ENCODE peak calls at places on chromosomes 16 and 17, in seven cellular contexts. W, B, I, Q, Z, D and O are unnamed samples.
A peak's percentile ranks its signal among the peaks of the same experiment; 100 is the strongest.

GRCh38 chr17:46770818-46771600 is 47.5 kb downstream of the WNT3 start:
- DNase-seq in W (no peak), Q (no peak), I (no peak), Z (peak; percentile 79), B (no peak), D (no peak), O (no peak)

GRCh38 chr16:57284206-57284951 is at the start of gene PLLP:
- DNase-seq in Z (peak; percentile 83), W (no peak), D (no peak), B (no peak), I (no peak), Q (no peak), O (no peak)

GRCh38 chr17:32529604-32530003 is 42.8 kb downstream of the CDK5R1 start:
- DNase-seq in D (no peak), W (no peak), Q (no peak), B (no peak), I (no peak), Z (no peak), O (no peak)

GRCh38 chr17:74442670-74443515 is 11.0 kb downstream of the GPRC5C start:
- DNase-seq in B (no peak), Z (peak; percentile 78), I (peak; percentile 83), W (no peak), D (peak; percentile 79), Q (peak; percentile 90), O (no peak)

GRCh38 chr16:56600398-56600999 is 7.9 kb upstream of the MT2A start:
- DNase-seq in Z (peak; percentile 49), B (no peak), Q (no peak), W (no peak), I (no peak), D (peak; percentile 33), O (no peak)

GRCh38 chr17:2191785-2192184 is 111.8 kb downstream of the SMG6 start:
- DNase-seq in W (no peak), I (no peak), B (no peak), D (no peak), Q (no peak), Z (no peak), O (no peak)

GRCh38 chr16:13083687-13084086 is 182.3 kb downstream of the SHISA9 start:
- DNase-seq in I (no peak), D (no peak), W (no peak), Z (no peak), Q (no peak), B (no peak), O (no peak)

GRCh38 chr17:39607851-39608130 is at the start of gene NEUROD2:
- DNase-seq in W (no peak), I (no peak), D (no peak), Q (no peak), Z (no peak), B (no peak), O (no peak)

GRCh38 chr16:1202274-1202673 is 22.8 kb downstream of the TPSG1 start:
- DNase-seq in W (no peak), B (no peak), Z (no peak), Q (no peak), I (no peak), D (no peak), O (no peak)

GRCh38 chr17:35849469-35850348 is 19.0 kb downstream of the HEATR9 start:
- DNase-seq in D (peak; percentile 32), I (peak; percentile 40), B (no peak), W (peak; percentile 4), Z (peak; percentile 30), Q (no peak), O (peak; percentile 49)

GRCh38 chr17:76005263-76006149 is 4.9 kb downstream of the CDK3 start:
- DNase-seq in D (peak; percentile 77), B (peak; percentile 89), Q (peak; percentile 80), W (no peak), I (peak; percentile 85), Z (peak; percentile 86), O (no peak)

GRCh38 chr16:50314665-50315064 is 48.3 kb downstream of the ADCY7 start:
- DNase-seq in I (no peak), W (no peak), Q (no peak), B (no peak), Z (no peak), D (peak; percentile 4), O (no peak)

GRCh38 chr16:52069866-52070265 is 477.1 kb downstream of the TOX3 start:
- DNase-seq in D (no peak), W (no peak), Q (no peak), I (no peak), Z (no peak), B (no peak), O (no peak)

DNA sequence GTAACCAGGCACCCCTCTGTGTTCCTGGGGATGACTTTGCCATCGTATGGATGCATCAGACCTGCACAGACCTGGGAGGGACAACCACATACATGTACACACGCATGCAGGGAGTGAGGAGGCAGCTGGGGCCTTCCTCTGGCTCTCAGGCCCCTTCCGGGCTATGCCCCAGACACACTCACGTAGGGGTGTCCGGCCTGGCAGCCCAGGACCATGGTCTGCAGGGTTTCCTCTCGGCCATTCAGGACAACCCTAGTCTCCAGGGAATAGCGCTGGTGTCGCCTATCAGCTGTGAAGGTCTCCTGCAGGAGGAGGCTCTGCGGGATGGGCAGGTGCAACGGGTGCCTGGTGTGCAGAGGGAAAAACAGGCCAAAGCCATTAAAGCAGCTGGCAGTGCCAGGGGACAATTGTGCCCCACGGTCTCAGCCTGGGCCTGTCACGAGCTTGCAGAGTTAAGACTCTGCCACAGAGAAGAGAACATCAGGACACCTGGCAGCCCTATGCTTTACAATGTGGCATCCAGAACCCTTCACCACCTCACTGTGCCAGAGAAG is 101.4 kb downstream of the RMI2 start:
- DNase-seq in I (no peak), D (no peak), B (no peak), Q (no peak), Z (no peak), W (no peak), O (no peak)
- TF ChIP-seq CTCF in I (no peak), D (no peak), B (no peak), Q (no peak), Z (no peak), W (no peak), O (no peak)

DNA sequence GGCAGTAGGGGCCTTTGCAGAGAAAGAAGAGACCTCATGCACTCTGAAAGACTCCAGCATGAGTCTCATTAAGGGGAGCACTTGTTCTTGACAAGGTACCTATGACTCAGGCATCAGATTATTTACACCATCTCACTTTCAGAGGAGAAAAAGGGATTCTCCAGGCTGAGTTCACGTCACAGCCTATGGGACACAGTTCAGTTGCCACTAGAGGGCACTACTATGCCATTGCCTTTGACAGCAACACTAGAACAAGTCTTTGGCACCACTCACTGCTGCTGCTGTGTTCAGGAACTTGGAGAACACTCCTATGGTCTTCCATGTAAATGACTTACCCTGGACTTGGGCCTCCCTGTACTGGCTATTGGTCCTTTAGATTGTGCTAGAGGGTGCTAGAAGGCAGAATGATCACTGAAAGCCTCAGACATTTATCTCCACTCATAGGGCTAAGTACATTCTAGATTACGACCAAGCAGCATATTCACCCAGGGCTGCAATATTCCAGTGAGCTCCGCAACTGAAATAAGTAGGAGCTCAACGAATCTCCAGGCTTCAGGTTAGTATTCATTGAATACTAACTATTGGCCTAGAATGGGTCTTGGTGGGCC is 225.1 kb upstream of the CA10 start:
- DNase-seq in Z (no peak), Q (no peak), B (no peak), W (no peak), I (peak; percentile 54), D (no peak), O (peak; percentile 1)
- TF ChIP-seq CTCF in Z (no peak), Q (peak; percentile 25), B (peak; percentile 84), W (peak; percentile 5), I (peak; percentile 28), D (peak; percentile 8), O (peak; percentile 38)

GRCh38 chr17:72386619-72387237 is 265.9 kb downstream of the SOX9 start:
- DNase-seq in Q (no peak), B (no peak), W (no peak), Z (no peak), D (no peak), I (no peak), O (no peak)

GRCh38 chr17:72390675-72391501 is 270.1 kb downstream of the SOX9 start:
- DNase-seq in Z (no peak), I (no peak), W (no peak), B (no peak), D (no peak), Q (no peak), O (no peak)

GRCh38 chr17:72387487-72387886 is 266.7 kb downstream of the SOX9 start:
- DNase-seq in W (peak; percentile 88), Z (no peak), B (no peak), Q (no peak), I (no peak), D (no peak), O (no peak)

GRCh38 chr17:72387969-72388368 is 267.1 kb downstream of the SOX9 start:
- DNase-seq in B (no peak), W (no peak), Z (no peak), Q (no peak), D (no peak), I (no peak), O (no peak)

GRCh38 chr17:72388765-72389473 is 268.1 kb downstream of the SOX9 start:
- DNase-seq in B (no peak), W (no peak), D (no peak), Q (no peak), Z (no peak), I (no peak), O (no peak)
- TF ChIP-seq CTCF in B (no peak), W (peak; percentile 31), D (no peak), Q (no peak), Z (no peak), I (no peak), O (peak; percentile 44)

GRCh38 chr17:45170976-45171337 is 9.3 kb downstream of the HEXIM2 start:
- DNase-seq in I (peak; percentile 64), Z (no peak), W (peak; percentile 73), B (no peak), Q (peak; percentile 95), D (no peak), O (no peak)

GRCh38 chr17:45171338-45172231 is 9.9 kb downstream of the HEXIM2 start:
- DNase-seq in W (no peak), D (no peak), B (no peak), Z (no peak), Q (peak; percentile 81), I (peak; percentile 55), O (no peak)

GRCh38 chr17:45172232-45172540 is 10.5 kb downstream of the HEXIM2 start:
- DNase-seq in I (no peak), Z (no peak), D (no peak), Q (no peak), B (no peak), W (no peak), O (no peak)

GRCh38 chr17:45170280-45170975 is 8.8 kb downstream of the HEXIM2 start:
- DNase-seq in Z (no peak), I (no peak), B (no peak), D (no peak), W (no peak), Q (no peak), O (no peak)

DNA sequence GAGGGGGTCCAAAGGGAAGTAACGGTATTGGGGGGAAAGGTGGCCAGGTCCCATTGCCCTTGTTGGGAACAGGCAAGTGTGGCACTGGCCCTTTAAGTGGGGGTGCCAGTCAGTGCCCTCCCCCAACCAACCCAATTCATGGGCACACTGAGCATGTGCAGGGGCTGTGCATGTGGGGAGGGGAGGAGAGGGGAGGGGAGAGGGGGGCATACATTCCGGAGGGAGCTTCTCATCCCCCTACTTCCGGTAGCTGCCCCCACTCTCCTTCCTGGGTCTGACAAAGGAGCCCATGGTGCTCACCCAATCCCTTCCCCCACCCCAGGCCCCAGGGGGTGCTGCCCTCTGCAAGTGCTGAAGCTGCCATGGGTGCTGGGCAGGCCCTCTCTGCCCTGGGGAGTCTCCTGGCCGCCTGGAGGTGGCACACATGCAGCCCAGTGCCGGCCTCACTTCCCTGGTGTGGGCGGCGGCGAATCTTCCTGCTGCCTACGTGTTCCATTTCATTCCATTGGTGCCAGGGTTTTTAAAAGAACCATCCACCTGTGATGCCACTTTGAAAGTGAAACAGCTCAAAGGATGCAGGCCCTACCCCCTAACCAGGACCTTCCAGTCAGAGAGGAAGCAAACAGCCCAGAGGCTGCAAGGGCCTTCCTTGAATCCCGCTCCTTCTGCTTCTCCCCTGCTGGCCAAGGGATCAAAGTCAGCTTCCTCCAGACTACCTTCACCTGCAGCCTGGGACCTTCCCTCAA is 11.0 kb downstream of the HEXIM2 start:
- DNase-seq in Q (peak; percentile 93), Z (peak; percentile 71), B (no peak), W (peak; percentile 26), D (peak; percentile 69), I (peak; percentile 69), O (no peak)
- TF ChIP-seq CTCF in Q (no peak), Z (no peak), B (no peak), W (peak; percentile 11), D (no peak), I (no peak), O (no peak)